ENCODE peak calls at places on chromosomes 2 and 18, in nine cellular contexts. One of them, this sample, is unnamed.

GRCh38 chr2:224938670-224939309 is 103.5 kb downstream of the DOCK10 start:
- DNase-seq in cardiac fibroblast: peak; percentile 67
- DNase-seq in fibroblast of lung: peak; percentile 83
- DNase-seq in CD8-positive, alpha-beta T cell: no peak
- DNase-seq in lower leg skin: no peak
- DNase-seq in colonic mucosa: no peak
- DNase-seq in gastrocnemius medialis: no peak
- DNase-seq in heart left ventricle: no peak
- DNase-seq in stomach: no peak
- DNase-seq in this sample: no peak

GRCh38 chr2:16554184-16554583 is 111.5 kb downstream of the CYRIA start:
- DNase-seq in cardiac fibroblast: no peak
- DNase-seq in fibroblast of lung: no peak
- DNase-seq in CD8-positive, alpha-beta T cell: no peak
- DNase-seq in lower leg skin: no peak
- DNase-seq in colonic mucosa: no peak
- DNase-seq in gastrocnemius medialis: no peak
- DNase-seq in heart left ventricle: no peak
- DNase-seq in stomach: no peak
- DNase-seq in this sample: no peak

GRCh38 chr2:212170382-212170781 is 368.2 kb downstream of the ERBB4 start:
- DNase-seq in cardiac fibroblast: no peak
- DNase-seq in fibroblast of lung: no peak
- DNase-seq in CD8-positive, alpha-beta T cell: no peak
- DNase-seq in lower leg skin: no peak
- DNase-seq in colonic mucosa: no peak
- DNase-seq in gastrocnemius medialis: no peak
- DNase-seq in heart left ventricle: no peak
- DNase-seq in stomach: no peak
- DNase-seq in this sample: no peak

GRCh38 chr18:30350263-30350662 is 692.3 kb downstream of the DSC3 start:
- DNase-seq in cardiac fibroblast: no peak
- DNase-seq in fibroblast of lung: no peak
- DNase-seq in CD8-positive, alpha-beta T cell: no peak
- DNase-seq in lower leg skin: no peak
- DNase-seq in colonic mucosa: no peak
- DNase-seq in gastrocnemius medialis: no peak
- DNase-seq in heart left ventricle: no peak
- DNase-seq in stomach: no peak
- DNase-seq in this sample: no peak

GRCh38 chr2:173280853-173281252 is 73.8 kb upstream of the CDCA7 start:
- DNase-seq in cardiac fibroblast: no peak
- DNase-seq in fibroblast of lung: no peak
- DNase-seq in CD8-positive, alpha-beta T cell: no peak
- DNase-seq in lower leg skin: no peak
- DNase-seq in colonic mucosa: no peak
- DNase-seq in gastrocnemius medialis: no peak
- DNase-seq in heart left ventricle: no peak
- DNase-seq in stomach: no peak
- DNase-seq in this sample: no peak

GRCh38 chr2:19104503-19104902 is 253.9 kb downstream of the OSR1 start:
- DNase-seq in cardiac fibroblast: no peak
- DNase-seq in fibroblast of lung: no peak
- DNase-seq in CD8-positive, alpha-beta T cell: no peak
- DNase-seq in lower leg skin: no peak
- DNase-seq in colonic mucosa: no peak
- DNase-seq in gastrocnemius medialis: no peak
- DNase-seq in heart left ventricle: no peak
- DNase-seq in stomach: peak; percentile 26
- DNase-seq in this sample: peak; percentile 90

GRCh38 chr2:89763581-89764485 is 1072.4 kb downstream of the RPIA start:
- DNase-seq in cardiac fibroblast: no peak
- DNase-seq in fibroblast of lung: no peak
- DNase-seq in CD8-positive, alpha-beta T cell: no peak
- DNase-seq in lower leg skin: peak; percentile 85
- DNase-seq in colonic mucosa: no peak
- DNase-seq in gastrocnemius medialis: no peak
- DNase-seq in heart left ventricle: no peak
- DNase-seq in stomach: peak; percentile 25
- DNase-seq in this sample: no peak

GRCh38 chr2:56831780-56832179 is 648.0 kb downstream of the CCDC85A start:
- DNase-seq in cardiac fibroblast: no peak
- DNase-seq in fibroblast of lung: no peak
- DNase-seq in CD8-positive, alpha-beta T cell: no peak
- DNase-seq in lower leg skin: no peak
- DNase-seq in colonic mucosa: no peak
- DNase-seq in gastrocnemius medialis: no peak
- DNase-seq in heart left ventricle: no peak
- DNase-seq in stomach: no peak
- DNase-seq in this sample: no peak

GRCh38 chr2:157784169-157784822 is 91.8 kb downstream of the ACVR1 start:
- DNase-seq in cardiac fibroblast: peak; percentile 44
- DNase-seq in fibroblast of lung: peak; percentile 84
- DNase-seq in CD8-positive, alpha-beta T cell: no peak
- DNase-seq in lower leg skin: peak; percentile 86
- DNase-seq in colonic mucosa: peak; percentile 80
- DNase-seq in gastrocnemius medialis: peak; percentile 45
- DNase-seq in heart left ventricle: peak; percentile 38
- DNase-seq in stomach: peak; percentile 80
- DNase-seq in this sample: peak; percentile 88

GRCh38 chr2:171181067-171182049 is 20.7 kb upstream of the TLK1 start:
- DNase-seq in cardiac fibroblast: no peak
- DNase-seq in fibroblast of lung: no peak
- DNase-seq in CD8-positive, alpha-beta T cell: no peak
- DNase-seq in lower leg skin: no peak
- DNase-seq in colonic mucosa: peak; percentile 24
- DNase-seq in gastrocnemius medialis: no peak
- DNase-seq in heart left ventricle: no peak
- DNase-seq in stomach: no peak
- DNase-seq in this sample: no peak

GRCh38 chr2:220434365-220434764 is 806.9 kb downstream of the SLC4A3 start:
- DNase-seq in cardiac fibroblast: peak; percentile 31
- DNase-seq in fibroblast of lung: peak; percentile 90
- DNase-seq in CD8-positive, alpha-beta T cell: no peak
- DNase-seq in lower leg skin: no peak
- DNase-seq in colonic mucosa: no peak
- DNase-seq in gastrocnemius medialis: no peak
- DNase-seq in heart left ventricle: no peak
- DNase-seq in stomach: no peak
- DNase-seq in this sample: peak; percentile 35

GRCh38 chr2:42216712-42217111 is 47.6 kb downstream of the EML4 start:
- DNase-seq in cardiac fibroblast: peak; percentile 62
- DNase-seq in fibroblast of lung: peak; percentile 58
- DNase-seq in CD8-positive, alpha-beta T cell: no peak
- DNase-seq in lower leg skin: no peak
- DNase-seq in colonic mucosa: no peak
- DNase-seq in gastrocnemius medialis: no peak
- DNase-seq in heart left ventricle: no peak
- DNase-seq in stomach: no peak
- DNase-seq in this sample: peak; percentile 59

GRCh38 chr2:64317712-64318475 is 136.1 kb upstream of the LGALSL start:
- DNase-seq in cardiac fibroblast: no peak
- DNase-seq in fibroblast of lung: no peak
- DNase-seq in CD8-positive, alpha-beta T cell: no peak
- DNase-seq in lower leg skin: no peak
- DNase-seq in colonic mucosa: peak; percentile 4
- DNase-seq in gastrocnemius medialis: no peak
- DNase-seq in heart left ventricle: no peak
- DNase-seq in stomach: no peak
- DNase-seq in this sample: no peak
- TF ChIP-seq CTCF in cardiac fibroblast: no peak
- TF ChIP-seq CTCF in fibroblast of lung: no peak
- TF ChIP-seq CTCF in CD8-positive, alpha-beta T cell: no peak
- TF ChIP-seq CTCF in lower leg skin: no peak
- TF ChIP-seq CTCF in colonic mucosa: no peak
- TF ChIP-seq CTCF in gastrocnemius medialis: no peak
- TF ChIP-seq CTCF in heart left ventricle: no peak
- TF ChIP-seq CTCF in stomach: no peak
- TF ChIP-seq CTCF in this sample: no peak

DNA sequence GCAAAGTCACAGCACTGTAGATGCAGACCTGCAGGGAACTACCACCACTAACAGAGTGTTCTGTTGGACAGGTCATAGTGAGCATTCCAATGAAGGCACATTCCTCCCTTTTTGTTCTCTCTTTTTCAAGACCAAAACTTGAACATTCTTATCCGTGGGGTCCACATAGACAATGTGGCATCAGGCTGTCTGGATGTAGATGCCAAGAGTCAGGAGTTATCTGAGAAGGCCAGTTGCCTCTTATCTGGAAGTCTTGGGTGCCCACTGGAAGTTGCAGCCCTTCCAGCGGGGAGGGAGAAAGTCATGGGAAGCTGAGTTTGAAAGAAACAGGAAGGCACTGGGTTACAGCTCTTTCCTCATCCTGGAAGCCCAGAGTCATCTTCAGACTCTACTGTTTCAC is 61.5 kb downstream of the FAM161A start:
- DNase-seq in cardiac fibroblast: no peak
- DNase-seq in fibroblast of lung: no peak
- DNase-seq in CD8-positive, alpha-beta T cell: no peak
- DNase-seq in lower leg skin: no peak
- DNase-seq in colonic mucosa: no peak
- DNase-seq in gastrocnemius medialis: no peak
- DNase-seq in heart left ventricle: no peak
- DNase-seq in stomach: no peak
- DNase-seq in this sample: no peak
- TF ChIP-seq CTCF in cardiac fibroblast: no peak
- TF ChIP-seq CTCF in fibroblast of lung: no peak
- TF ChIP-seq CTCF in CD8-positive, alpha-beta T cell: no peak
- TF ChIP-seq CTCF in lower leg skin: no peak
- TF ChIP-seq CTCF in colonic mucosa: no peak
- TF ChIP-seq CTCF in gastrocnemius medialis: no peak
- TF ChIP-seq CTCF in heart left ventricle: no peak
- TF ChIP-seq CTCF in stomach: no peak
- TF ChIP-seq CTCF in this sample: no peak

GRCh38 chr2:44623622-44624351 is 262.0 kb downstream of the CAMKMT start:
- DNase-seq in cardiac fibroblast: no peak
- DNase-seq in fibroblast of lung: no peak
- DNase-seq in CD8-positive, alpha-beta T cell: no peak
- DNase-seq in lower leg skin: no peak
- DNase-seq in colonic mucosa: no peak
- DNase-seq in gastrocnemius medialis: no peak
- DNase-seq in heart left ventricle: no peak
- DNase-seq in stomach: no peak
- DNase-seq in this sample: no peak
- TF ChIP-seq CTCF in cardiac fibroblast: peak; percentile 31
- TF ChIP-seq CTCF in fibroblast of lung: peak; percentile 29
- TF ChIP-seq CTCF in CD8-positive, alpha-beta T cell: no peak
- TF ChIP-seq CTCF in lower leg skin: no peak
- TF ChIP-seq CTCF in colonic mucosa: no peak
- TF ChIP-seq CTCF in gastrocnemius medialis: no peak
- TF ChIP-seq CTCF in heart left ventricle: no peak
- TF ChIP-seq CTCF in stomach: no peak
- TF ChIP-seq CTCF in this sample: peak; percentile 9

GRCh38 chr2:150129921-150130320 is 357.5 kb downstream of the RND3 start:
- DNase-seq in cardiac fibroblast: no peak
- DNase-seq in fibroblast of lung: no peak
- DNase-seq in CD8-positive, alpha-beta T cell: no peak
- DNase-seq in lower leg skin: no peak
- DNase-seq in colonic mucosa: no peak
- DNase-seq in gastrocnemius medialis: no peak
- DNase-seq in heart left ventricle: no peak
- DNase-seq in stomach: no peak
- DNase-seq in this sample: no peak
- TF ChIP-seq CTCF in cardiac fibroblast: no peak
- TF ChIP-seq CTCF in fibroblast of lung: no peak
- TF ChIP-seq CTCF in CD8-positive, alpha-beta T cell: no peak
- TF ChIP-seq CTCF in lower leg skin: no peak
- TF ChIP-seq CTCF in colonic mucosa: no peak
- TF ChIP-seq CTCF in gastrocnemius medialis: no peak
- TF ChIP-seq CTCF in heart left ventricle: no peak
- TF ChIP-seq CTCF in stomach: no peak
- TF ChIP-seq CTCF in this sample: no peak

GRCh38 chr2:62465741-62466500 is 40.1 kb downstream of the TMEM17 start:
- DNase-seq in cardiac fibroblast: peak; percentile 61
- DNase-seq in fibroblast of lung: no peak
- DNase-seq in CD8-positive, alpha-beta T cell: no peak
- DNase-seq in lower leg skin: no peak
- DNase-seq in colonic mucosa: no peak
- DNase-seq in gastrocnemius medialis: no peak
- DNase-seq in heart left ventricle: no peak
- DNase-seq in stomach: no peak
- DNase-seq in this sample: no peak

GRCh38 chr2:62466501-62466854 is 39.5 kb downstream of the TMEM17 start:
- DNase-seq in cardiac fibroblast: no peak
- DNase-seq in fibroblast of lung: no peak
- DNase-seq in CD8-positive, alpha-beta T cell: no peak
- DNase-seq in lower leg skin: no peak
- DNase-seq in colonic mucosa: no peak
- DNase-seq in gastrocnemius medialis: no peak
- DNase-seq in heart left ventricle: no peak
- DNase-seq in stomach: no peak
- DNase-seq in this sample: no peak

GRCh38 chr2:62469114-62469513 is 36.9 kb downstream of the TMEM17 start:
- DNase-seq in cardiac fibroblast: no peak
- DNase-seq in fibroblast of lung: no peak
- DNase-seq in CD8-positive, alpha-beta T cell: no peak
- DNase-seq in lower leg skin: no peak
- DNase-seq in colonic mucosa: no peak
- DNase-seq in gastrocnemius medialis: no peak
- DNase-seq in heart left ventricle: no peak
- DNase-seq in stomach: no peak
- DNase-seq in this sample: no peak

GRCh38 chr2:62467100-62467474 is 38.9 kb downstream of the TMEM17 start:
- DNase-seq in cardiac fibroblast: no peak
- DNase-seq in fibroblast of lung: no peak
- DNase-seq in CD8-positive, alpha-beta T cell: no peak
- DNase-seq in lower leg skin: no peak
- DNase-seq in colonic mucosa: no peak
- DNase-seq in gastrocnemius medialis: no peak
- DNase-seq in heart left ventricle: no peak
- DNase-seq in stomach: no peak
- DNase-seq in this sample: no peak

GRCh38 chr2:62467475-62468321 is 38.3 kb downstream of the TMEM17 start:
- DNase-seq in cardiac fibroblast: peak; percentile 62
- DNase-seq in fibroblast of lung: no peak
- DNase-seq in CD8-positive, alpha-beta T cell: no peak
- DNase-seq in lower leg skin: no peak
- DNase-seq in colonic mucosa: no peak
- DNase-seq in gastrocnemius medialis: peak; percentile 29
- DNase-seq in heart left ventricle: no peak
- DNase-seq in stomach: no peak
- DNase-seq in this sample: peak; percentile 57
- TF ChIP-seq CTCF in cardiac fibroblast: no peak
- TF ChIP-seq CTCF in fibroblast of lung: peak; percentile 9
- TF ChIP-seq CTCF in CD8-positive, alpha-beta T cell: no peak
- TF ChIP-seq CTCF in lower leg skin: no peak
- TF ChIP-seq CTCF in colonic mucosa: no peak
- TF ChIP-seq CTCF in gastrocnemius medialis: no peak
- TF ChIP-seq CTCF in heart left ventricle: no peak
- TF ChIP-seq CTCF in stomach: no peak
- TF ChIP-seq CTCF in this sample: no peak

GRCh38 chr2:113103958-113104627 is 23.3 kb upstream of the IL1RN start:
- DNase-seq in cardiac fibroblast: no peak
- DNase-seq in fibroblast of lung: peak; percentile 30
- DNase-seq in CD8-positive, alpha-beta T cell: no peak
- DNase-seq in lower leg skin: no peak
- DNase-seq in colonic mucosa: no peak
- DNase-seq in gastrocnemius medialis: no peak
- DNase-seq in heart left ventricle: no peak
- DNase-seq in stomach: no peak
- DNase-seq in this sample: no peak
- TF ChIP-seq CTCF in cardiac fibroblast: no peak
- TF ChIP-seq CTCF in fibroblast of lung: no peak
- TF ChIP-seq CTCF in CD8-positive, alpha-beta T cell: no peak
- TF ChIP-seq CTCF in lower leg skin: no peak
- TF ChIP-seq CTCF in colonic mucosa: no peak
- TF ChIP-seq CTCF in gastrocnemius medialis: no peak
- TF ChIP-seq CTCF in heart left ventricle: no peak
- TF ChIP-seq CTCF in stomach: no peak
- TF ChIP-seq CTCF in this sample: no peak

GRCh38 chr2:7567646-7568045 is 650.4 kb downstream of the RNF144A start:
- DNase-seq in cardiac fibroblast: no peak
- DNase-seq in fibroblast of lung: no peak
- DNase-seq in CD8-positive, alpha-beta T cell: peak; percentile 35
- DNase-seq in lower leg skin: no peak
- DNase-seq in colonic mucosa: peak; percentile 17
- DNase-seq in gastrocnemius medialis: peak; percentile 11
- DNase-seq in heart left ventricle: no peak
- DNase-seq in stomach: no peak
- DNase-seq in this sample: no peak
- TF ChIP-seq CTCF in cardiac fibroblast: no peak
- TF ChIP-seq CTCF in fibroblast of lung: no peak
- TF ChIP-seq CTCF in CD8-positive, alpha-beta T cell: no peak
- TF ChIP-seq CTCF in lower leg skin: no peak
- TF ChIP-seq CTCF in colonic mucosa: no peak
- TF ChIP-seq CTCF in gastrocnemius medialis: no peak
- TF ChIP-seq CTCF in heart left ventricle: no peak
- TF ChIP-seq CTCF in stomach: no peak
- TF ChIP-seq CTCF in this sample: no peak